ENCODE peak calls at places on chromosomes 7 and 10, in nine cellular contexts. One of them, this sample, is unnamed.

GRCh38 chr10:3852147-3852904 is 67.3 kb upstream of the KLF6 start:
- DNase-seq in fibroblast of mammary gland: peak; percentile 99
- DNase-seq in cardiac fibroblast: peak; percentile 99
- DNase-seq in hepatocyte: peak; percentile 95
- DNase-seq in neural progenitor cell: no peak
- DNase-seq in WTC11: no peak
- DNase-seq in progenitor cell of endocrine pancreas: peak; percentile 29
- DNase-seq in mammary epithelial cell: peak; percentile 100
- DNase-seq in AG04450: peak; percentile 95
- DNase-seq in this sample: peak; percentile 94

GRCh38 chr7:30980194-30980593 is 16.4 kb downstream of the GHRHR start:
- DNase-seq in AG04450: no peak
- DNase-seq in mammary epithelial cell: no peak
- DNase-seq in cardiac fibroblast: no peak
- DNase-seq in neural progenitor cell: no peak
- DNase-seq in hepatocyte: no peak
- DNase-seq in WTC11: no peak
- DNase-seq in fibroblast of mammary gland: no peak
- DNase-seq in progenitor cell of endocrine pancreas: no peak
- DNase-seq in this sample: no peak

GRCh38 chr7:132783824-132784223 is 207.6 kb upstream of the PLXNA4 start:
- DNase-seq in WTC11: no peak
- DNase-seq in neural progenitor cell: no peak
- DNase-seq in cardiac fibroblast: peak; percentile 89
- DNase-seq in mammary epithelial cell: peak; percentile 63
- DNase-seq in hepatocyte: no peak
- DNase-seq in fibroblast of mammary gland: peak; percentile 90
- DNase-seq in AG04450: peak; percentile 72
- DNase-seq in progenitor cell of endocrine pancreas: no peak
- DNase-seq in this sample: peak; percentile 88

GRCh38 chr7:27808626-27809025 is 68.7 kb downstream of the TAX1BP1 start:
- DNase-seq in AG04450: peak; percentile 21
- DNase-seq in mammary epithelial cell: peak; percentile 20
- DNase-seq in fibroblast of mammary gland: peak; percentile 80
- DNase-seq in WTC11: no peak
- DNase-seq in neural progenitor cell: no peak
- DNase-seq in hepatocyte: no peak
- DNase-seq in cardiac fibroblast: peak; percentile 76
- DNase-seq in progenitor cell of endocrine pancreas: no peak
- DNase-seq in this sample: peak; percentile 20

GRCh38 chr10:8602821-8603220 is 548.3 kb downstream of the GATA3 start:
- DNase-seq in AG04450: no peak
- DNase-seq in WTC11: no peak
- DNase-seq in mammary epithelial cell: no peak
- DNase-seq in cardiac fibroblast: no peak
- DNase-seq in progenitor cell of endocrine pancreas: no peak
- DNase-seq in neural progenitor cell: no peak
- DNase-seq in hepatocyte: no peak
- DNase-seq in fibroblast of mammary gland: no peak
- DNase-seq in this sample: no peak

GRCh38 chr10:92238586-92239098 is 52.2 kb downstream of the CPEB3 start:
- DNase-seq in neural progenitor cell: no peak
- DNase-seq in fibroblast of mammary gland: peak; percentile 70
- DNase-seq in hepatocyte: peak; percentile 63
- DNase-seq in cardiac fibroblast: peak; percentile 86
- DNase-seq in AG04450: no peak
- DNase-seq in WTC11: no peak
- DNase-seq in mammary epithelial cell: peak; percentile 88
- DNase-seq in progenitor cell of endocrine pancreas: no peak
- DNase-seq in this sample: peak; percentile 92

GRCh38 chr7:37284805-37285211 is 163.9 kb downstream of the ELMO1 start:
- DNase-seq in cardiac fibroblast: no peak
- DNase-seq in mammary epithelial cell: peak; percentile 28
- DNase-seq in hepatocyte: peak; percentile 66
- DNase-seq in WTC11: peak; percentile 80
- DNase-seq in neural progenitor cell: peak; percentile 66
- DNase-seq in fibroblast of mammary gland: peak; percentile 27
- DNase-seq in progenitor cell of endocrine pancreas: peak; percentile 51
- DNase-seq in AG04450: no peak
- DNase-seq in this sample: peak; percentile 51

GRCh38 chr10:13206546-13207443 is 27.4 kb downstream of the UCMA start:
- DNase-seq in hepatocyte: peak; percentile 61
- DNase-seq in neural progenitor cell: peak; percentile 38
- DNase-seq in mammary epithelial cell: no peak
- DNase-seq in cardiac fibroblast: peak; percentile 69
- DNase-seq in progenitor cell of endocrine pancreas: no peak
- DNase-seq in WTC11: no peak
- DNase-seq in fibroblast of mammary gland: peak; percentile 57
- DNase-seq in AG04450: peak; percentile 21
- DNase-seq in this sample: peak; percentile 4

GRCh38 chr10:83617692-83618325 is 521.5 kb upstream of the GHITM start:
- DNase-seq in cardiac fibroblast: no peak
- DNase-seq in fibroblast of mammary gland: no peak
- DNase-seq in WTC11: no peak
- DNase-seq in hepatocyte: peak; percentile 20
- DNase-seq in progenitor cell of endocrine pancreas: no peak
- DNase-seq in neural progenitor cell: no peak
- DNase-seq in AG04450: no peak
- DNase-seq in mammary epithelial cell: no peak
- DNase-seq in this sample: no peak

GRCh38 chr10:8058274-8059111 is 4.0 kb downstream of the GATA3 start:
- DNase-seq in hepatocyte: no peak
- DNase-seq in cardiac fibroblast: no peak
- DNase-seq in WTC11: no peak
- DNase-seq in mammary epithelial cell: peak; percentile 48
- DNase-seq in AG04450: no peak
- DNase-seq in neural progenitor cell: no peak
- DNase-seq in progenitor cell of endocrine pancreas: no peak
- DNase-seq in fibroblast of mammary gland: no peak
- DNase-seq in this sample: peak; percentile 21

GRCh38 chr7:108650487-108650886 is 80.8 kb downstream of the DNAJB9 start:
- DNase-seq in fibroblast of mammary gland: peak; percentile 39
- DNase-seq in hepatocyte: no peak
- DNase-seq in cardiac fibroblast: peak; percentile 74
- DNase-seq in mammary epithelial cell: peak; percentile 1
- DNase-seq in AG04450: no peak
- DNase-seq in progenitor cell of endocrine pancreas: no peak
- DNase-seq in WTC11: no peak
- DNase-seq in neural progenitor cell: no peak
- DNase-seq in this sample: peak; percentile 56

GRCh38 chr7:82172017-82172416 is 271.6 kb downstream of the CACNA2D1 start:
- DNase-seq in hepatocyte: no peak
- DNase-seq in WTC11: no peak
- DNase-seq in cardiac fibroblast: no peak
- DNase-seq in progenitor cell of endocrine pancreas: no peak
- DNase-seq in mammary epithelial cell: no peak
- DNase-seq in neural progenitor cell: no peak
- DNase-seq in AG04450: no peak
- DNase-seq in fibroblast of mammary gland: no peak
- DNase-seq in this sample: no peak

GRCh38 chr7:48035301-48035966 is at the start of gene C7orf57:
- DNase-seq in neural progenitor cell: peak; percentile 95
- DNase-seq in cardiac fibroblast: peak; percentile 88
- DNase-seq in progenitor cell of endocrine pancreas: peak; percentile 82
- DNase-seq in fibroblast of mammary gland: peak; percentile 70
- DNase-seq in hepatocyte: peak; percentile 94
- DNase-seq in WTC11: peak; percentile 94
- DNase-seq in AG04450: peak; percentile 47
- DNase-seq in mammary epithelial cell: peak; percentile 87
- DNase-seq in this sample: peak; percentile 82

GRCh38 chr10:34231441-34232180 is 583.5 kb downstream of the PARD3 start:
- DNase-seq in progenitor cell of endocrine pancreas: no peak
- DNase-seq in fibroblast of mammary gland: no peak
- DNase-seq in WTC11: no peak
- DNase-seq in mammary epithelial cell: no peak
- DNase-seq in neural progenitor cell: no peak
- DNase-seq in hepatocyte: peak; percentile 20
- DNase-seq in AG04450: no peak
- DNase-seq in cardiac fibroblast: no peak
- DNase-seq in this sample: no peak

GRCh38 chr10:119450606-119451304 is 91.8 kb downstream of the RGS10 start:
- DNase-seq in mammary epithelial cell: no peak
- DNase-seq in fibroblast of mammary gland: peak; percentile 55
- DNase-seq in hepatocyte: no peak
- DNase-seq in AG04450: no peak
- DNase-seq in neural progenitor cell: no peak
- DNase-seq in WTC11: no peak
- DNase-seq in progenitor cell of endocrine pancreas: no peak
- DNase-seq in cardiac fibroblast: peak; percentile 38
- DNase-seq in this sample: no peak

GRCh38 chr7:29277436-29278215 is 83.1 kb downstream of the CHN2 start:
- DNase-seq in hepatocyte: no peak
- DNase-seq in progenitor cell of endocrine pancreas: no peak
- DNase-seq in fibroblast of mammary gland: no peak
- DNase-seq in cardiac fibroblast: no peak
- DNase-seq in mammary epithelial cell: no peak
- DNase-seq in AG04450: no peak
- DNase-seq in WTC11: no peak
- DNase-seq in neural progenitor cell: no peak
- DNase-seq in this sample: no peak

DNA sequence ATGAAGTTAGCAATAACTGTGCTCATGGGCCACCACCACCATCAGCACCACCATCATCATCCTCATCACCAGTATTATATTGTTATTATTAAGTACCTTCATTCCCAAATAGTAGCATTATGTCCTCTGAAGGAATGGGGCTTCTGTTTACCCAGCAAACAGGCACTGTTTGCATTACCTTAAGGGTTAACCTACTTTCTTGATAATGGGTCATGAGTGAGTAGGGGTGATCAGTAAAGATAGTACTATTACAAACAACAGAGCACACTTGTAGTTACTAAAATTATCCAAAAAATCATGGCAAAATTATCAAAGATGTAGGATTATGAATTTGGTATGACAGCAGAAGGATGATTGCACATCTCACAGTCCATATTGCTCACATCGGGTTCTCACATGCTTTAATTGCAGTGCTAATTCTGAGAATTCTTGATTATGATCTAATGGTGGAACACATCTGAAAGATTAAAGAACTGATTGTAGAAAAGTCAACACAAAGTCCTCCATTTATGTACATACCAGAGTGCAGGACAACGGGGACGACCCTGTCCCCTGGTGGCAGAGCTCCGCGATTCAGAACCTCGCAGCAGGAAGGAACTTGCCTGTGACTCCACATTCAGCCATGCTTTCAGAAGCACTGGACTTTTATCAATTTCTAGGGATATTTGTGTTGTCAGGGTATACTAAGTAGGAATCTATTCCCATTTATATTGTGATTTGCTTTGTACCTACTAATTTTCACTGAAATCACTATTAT is 31.0 kb downstream of the PDE1C start:
- DNase-seq in fibroblast of mammary gland: no peak
- DNase-seq in neural progenitor cell: peak; percentile 31
- DNase-seq in AG04450: no peak
- DNase-seq in progenitor cell of endocrine pancreas: no peak
- DNase-seq in mammary epithelial cell: no peak
- DNase-seq in hepatocyte: peak; percentile 51
- DNase-seq in cardiac fibroblast: no peak
- DNase-seq in WTC11: peak; percentile 26
- DNase-seq in this sample: no peak
- TF ChIP-seq CTCF in fibroblast of mammary gland: no peak
- TF ChIP-seq CTCF in neural progenitor cell: peak; percentile 48
- TF ChIP-seq CTCF in AG04450: no peak
- TF ChIP-seq CTCF in progenitor cell of endocrine pancreas: peak; percentile 56
- TF ChIP-seq CTCF in mammary epithelial cell: no peak
- TF ChIP-seq CTCF in hepatocyte: peak; percentile 46
- TF ChIP-seq CTCF in cardiac fibroblast: no peak
- TF ChIP-seq CTCF in WTC11: no peak
- TF ChIP-seq CTCF in this sample: no peak

GRCh38 chr10:80567292-80567691 is 29.6 kb downstream of the SH2D4B start:
- DNase-seq in WTC11: no peak
- DNase-seq in fibroblast of mammary gland: no peak
- DNase-seq in cardiac fibroblast: no peak
- DNase-seq in mammary epithelial cell: no peak
- DNase-seq in hepatocyte: no peak
- DNase-seq in AG04450: no peak
- DNase-seq in neural progenitor cell: no peak
- DNase-seq in progenitor cell of endocrine pancreas: no peak
- DNase-seq in this sample: no peak
- TF ChIP-seq CTCF in WTC11: no peak
- TF ChIP-seq CTCF in fibroblast of mammary gland: no peak
- TF ChIP-seq CTCF in cardiac fibroblast: peak; percentile 4
- TF ChIP-seq CTCF in mammary epithelial cell: no peak
- TF ChIP-seq CTCF in hepatocyte: no peak
- TF ChIP-seq CTCF in AG04450: no peak
- TF ChIP-seq CTCF in neural progenitor cell: peak; percentile 9
- TF ChIP-seq CTCF in progenitor cell of endocrine pancreas: no peak
- TF ChIP-seq CTCF in this sample: no peak

GRCh38 chr7:138161600-138162081 is 85.4 kb downstream of the AKR1D1 start:
- DNase-seq in fibroblast of mammary gland: peak; percentile 81
- DNase-seq in mammary epithelial cell: peak; percentile 77
- DNase-seq in WTC11: peak; percentile 84
- DNase-seq in progenitor cell of endocrine pancreas: peak; percentile 62
- DNase-seq in hepatocyte: peak; percentile 97
- DNase-seq in neural progenitor cell: peak; percentile 99
- DNase-seq in AG04450: peak; percentile 65
- DNase-seq in cardiac fibroblast: peak; percentile 94
- DNase-seq in this sample: peak; percentile 95
- TF ChIP-seq CTCF in fibroblast of mammary gland: peak; percentile 63
- TF ChIP-seq CTCF in mammary epithelial cell: peak; percentile 87
- TF ChIP-seq CTCF in WTC11: peak; percentile 29
- TF ChIP-seq CTCF in progenitor cell of endocrine pancreas: peak; percentile 68
- TF ChIP-seq CTCF in hepatocyte: peak; percentile 77
- TF ChIP-seq CTCF in neural progenitor cell: peak; percentile 77
- TF ChIP-seq CTCF in AG04450: peak; percentile 69
- TF ChIP-seq CTCF in cardiac fibroblast: peak; percentile 75
- TF ChIP-seq CTCF in this sample: peak; percentile 73

DNA sequence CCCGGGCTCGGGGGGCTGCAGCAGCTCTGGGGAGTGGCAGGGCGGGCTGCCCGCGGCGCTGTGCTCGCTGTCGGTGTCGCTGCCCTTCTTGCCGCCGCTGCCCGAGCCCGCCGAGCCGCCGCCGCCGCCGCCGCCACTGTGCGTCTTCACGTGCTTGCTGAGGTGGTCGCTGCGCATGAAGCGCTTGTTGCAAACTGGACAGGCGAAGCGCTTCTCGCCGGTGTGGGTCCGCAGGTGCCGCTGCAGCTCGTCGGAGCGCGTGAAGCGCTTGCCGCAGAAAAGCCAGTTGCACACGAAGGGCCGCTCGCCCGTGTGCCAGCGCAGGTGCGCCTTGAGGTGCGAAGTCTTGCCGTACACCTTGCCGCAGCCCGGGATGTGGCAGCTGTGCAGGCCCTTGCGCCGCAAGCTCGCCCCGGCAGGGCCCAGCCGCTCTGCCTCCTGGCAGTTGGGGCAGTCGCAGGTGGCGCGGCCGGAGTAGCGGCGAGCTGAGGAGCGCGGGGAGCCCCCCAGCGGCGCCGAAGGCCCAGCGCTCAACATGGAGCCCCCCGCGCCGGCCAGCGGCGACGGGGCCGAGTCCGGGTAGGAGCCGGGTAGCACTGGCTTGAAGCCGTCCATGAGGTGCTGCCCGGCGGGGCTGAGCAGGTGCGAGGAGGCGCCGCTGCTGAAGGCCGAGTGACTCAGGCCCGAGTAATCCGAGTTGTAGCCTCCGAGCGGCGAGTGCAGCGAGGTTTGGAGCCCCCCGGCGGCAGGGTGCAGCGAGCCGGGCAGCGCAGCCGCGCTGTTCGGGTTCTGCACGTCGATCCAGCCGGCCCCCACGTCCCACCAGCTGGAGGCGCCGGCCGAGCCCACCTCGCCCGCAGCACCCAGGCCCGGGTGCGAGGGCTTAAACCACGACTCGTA is 2.1 kb downstream of the SP8 start:
- DNase-seq in progenitor cell of endocrine pancreas: no peak
- DNase-seq in cardiac fibroblast: no peak
- DNase-seq in neural progenitor cell: peak; percentile 74
- DNase-seq in AG04450: no peak
- DNase-seq in mammary epithelial cell: peak; percentile 66
- DNase-seq in hepatocyte: peak; percentile 59
- DNase-seq in WTC11: peak; percentile 65
- DNase-seq in fibroblast of mammary gland: peak; percentile 8
- DNase-seq in this sample: peak; percentile 63
- TF ChIP-seq CTCF in progenitor cell of endocrine pancreas: peak; percentile 48
- TF ChIP-seq CTCF in cardiac fibroblast: no peak
- TF ChIP-seq CTCF in neural progenitor cell: peak; percentile 34
- TF ChIP-seq CTCF in AG04450: peak; percentile 5
- TF ChIP-seq CTCF in mammary epithelial cell: peak; percentile 46
- TF ChIP-seq CTCF in hepatocyte: peak; percentile 13
- TF ChIP-seq CTCF in WTC11: no peak
- TF ChIP-seq CTCF in fibroblast of mammary gland: no peak
- TF ChIP-seq CTCF in this sample: no peak

This sample was measured in MCF 10A.